ENCODE peak calls at places on chromosomes 5 and 9, in eight cellular contexts. D is GM23338, O is ovary, T is fibroblast of lung, J is foreskin fibroblast, X is lower lobe of right lung, S is lung, Y is GM12865. W is an unnamed sample.

GRCh38 chr5:36239370-36240293 is 2.1 kb downstream of the NADK2 start:
- DNase-seq in D (no peak), O (no peak), T (no peak), J (peak; percentile 3), X (no peak), S (no peak), Y (peak; percentile 7), W (peak; percentile 14)

GRCh38 chr9:137110911-137111787 is 3.4 kb downstream of the DPP7 start:
- DNase-seq in D (no peak), O (no peak), T (no peak), J (no peak), X (no peak), S (no peak), Y (no peak), W (no peak)

GRCh38 chr9:137013571-137013940 is 14.5 kb downstream of the ABCA2 start:
- DNase-seq in D (no peak), O (no peak), T (no peak), J (no peak), X (no peak), S (no peak), Y (no peak), W (no peak)

GRCh38 chr5:154058055-154059038 is 19.6 kb downstream of the MFAP3 start:
- DNase-seq in D (no peak), O (no peak), T (peak; percentile 12), J (peak; percentile 35), X (no peak), S (no peak), Y (peak; percentile 76), W (peak; percentile 23)

GRCh38 chr9:136546697-136547481 is 1.0 kb upstream of the NOTCH1 start:
- DNase-seq in D (peak; percentile 61), O (peak; percentile 78), T (peak; percentile 89), J (peak; percentile 76), X (peak; percentile 81), S (peak; percentile 73), Y (peak; percentile 69), W (no peak)

GRCh38 chr5:125269926-125270325 is 523.5 kb upstream of the ZNF608 start:
- DNase-seq in D (no peak), O (no peak), T (no peak), J (no peak), X (no peak), S (no peak), Y (no peak), W (no peak)

GRCh38 chr9:132488611-132489010 is 78.6 kb downstream of the CFAP77 start:
- DNase-seq in D (no peak), O (no peak), T (no peak), J (no peak), X (no peak), S (no peak), Y (no peak), W (no peak)

GRCh38 chr9:35798658-35799366 is 7.4 kb downstream of the NPR2 start:
- DNase-seq in D (no peak), O (no peak), T (no peak), J (peak; percentile 70), X (no peak), S (no peak), Y (peak; percentile 30), W (no peak)

GRCh38 chr9:37596504-37596903 is 4.1 kb upstream of the TOMM5 start:
- DNase-seq in D (no peak), O (no peak), T (no peak), J (peak; percentile 46), X (no peak), S (no peak), Y (no peak), W (no peak)

GRCh38 chr9:37593877-37594448 is 1.6 kb upstream of the TOMM5 start:
- DNase-seq in D (no peak), O (no peak), T (no peak), J (peak; percentile 59), X (no peak), S (no peak), Y (no peak), W (no peak)

GRCh38 chr9:37591775-37592107 is 656 bp downstream of the TOMM5 start:
- DNase-seq in D (no peak), O (no peak), T (no peak), J (no peak), X (no peak), S (no peak), Y (peak; percentile 8), W (no peak)

GRCh38 chr9:37587521-37587920 is 4.9 kb downstream of the TOMM5 start:
- DNase-seq in D (no peak), O (no peak), T (no peak), J (no peak), X (no peak), S (no peak), Y (no peak), W (no peak)

DNA sequence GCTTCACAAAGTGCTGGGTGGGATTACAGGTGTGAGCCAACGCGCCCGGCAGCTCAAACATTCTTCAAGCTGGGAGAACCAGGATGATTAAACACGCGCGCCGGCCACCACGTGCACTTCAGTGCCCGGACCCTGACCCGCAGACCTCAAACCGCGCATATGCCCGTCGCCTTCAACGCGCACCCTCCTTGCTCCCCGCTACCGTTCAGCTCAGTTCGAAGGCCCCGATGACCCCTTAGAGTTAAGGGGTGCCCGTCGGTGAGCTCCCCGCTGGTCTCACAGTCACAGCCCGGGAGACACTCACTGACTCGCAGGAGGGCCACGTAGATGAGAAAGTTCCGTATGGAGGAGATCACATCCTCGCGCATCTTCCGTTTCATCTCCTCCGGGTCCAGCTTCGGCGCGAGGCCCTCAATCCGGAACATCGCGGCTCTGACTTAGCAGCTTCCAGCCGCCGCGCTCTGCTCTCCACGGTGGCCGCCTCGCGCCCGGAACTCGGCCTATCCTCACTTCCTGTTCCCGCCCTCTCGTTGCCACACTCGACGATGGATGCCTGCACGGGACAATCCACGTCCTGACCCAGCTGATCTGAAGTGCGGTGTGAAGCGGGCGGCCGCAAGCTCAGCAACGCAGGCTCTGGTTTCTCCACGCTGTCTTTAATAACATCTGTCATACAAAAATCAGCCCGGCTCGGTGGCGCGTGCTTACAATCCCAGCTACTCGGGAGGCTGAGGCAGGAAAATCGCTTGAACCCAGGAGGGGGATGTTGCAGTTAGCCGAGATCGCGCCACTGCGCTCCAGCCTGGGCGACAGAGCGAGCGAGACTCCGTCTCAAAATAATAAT is at the start of gene TOMM5:
- DNase-seq in D (peak; percentile 93), O (peak; percentile 87), T (peak; percentile 95), J (peak; percentile 97), X (peak; percentile 94), S (peak; percentile 95), Y (peak; percentile 96), W (peak; percentile 92)
- TF ChIP-seq CTCF in D (no peak), O (no peak), T (no peak), J (no peak), X (no peak), S (no peak), Y (no peak), W (no peak)

DNA sequence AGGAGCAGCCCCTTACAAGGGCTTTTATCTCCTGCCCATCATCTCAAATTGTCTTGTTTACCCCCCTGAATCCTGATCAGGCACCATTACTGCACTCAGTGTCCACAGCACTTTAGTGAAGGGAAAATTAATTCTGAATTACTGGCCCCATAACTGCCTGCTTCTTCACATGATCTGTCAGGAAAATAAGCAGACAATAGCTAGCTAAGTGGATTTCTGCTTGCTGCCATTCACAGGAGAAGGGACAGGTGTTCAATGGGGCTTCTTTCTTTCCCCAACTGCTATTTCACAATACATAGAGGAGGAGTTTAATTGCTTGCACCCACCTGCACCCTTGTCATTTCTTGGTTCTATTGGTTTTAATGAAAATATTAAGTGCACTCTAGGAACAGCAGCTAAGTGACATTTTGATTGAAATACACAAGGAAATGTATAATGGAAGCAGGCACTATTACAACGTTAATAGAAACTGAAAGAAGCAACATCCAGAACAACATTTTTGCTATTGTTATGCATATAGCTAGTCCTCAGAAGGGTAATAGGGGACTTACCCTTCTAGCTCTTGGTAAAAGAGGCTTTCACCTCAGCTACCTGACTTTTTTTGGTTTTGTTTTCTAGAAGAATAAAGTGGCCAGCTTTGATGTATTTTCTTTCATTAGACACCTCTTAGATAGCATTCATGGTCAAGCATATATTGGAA is 599.3 kb upstream of the TLE4 start:
- DNase-seq in D (peak; percentile 70), O (no peak), T (no peak), J (no peak), X (no peak), S (no peak), Y (peak; percentile 9), W (no peak)
- H3K4me3 ChIP-seq in D (peak overlapping the region; percentile 12), O (no peak overlapping the region), T (no peak overlapping the region), J (no peak overlapping the region), X (no peak overlapping the region), S (no peak overlapping the region), Y (no peak overlapping the region), W (no peak overlapping the region)

DNA sequence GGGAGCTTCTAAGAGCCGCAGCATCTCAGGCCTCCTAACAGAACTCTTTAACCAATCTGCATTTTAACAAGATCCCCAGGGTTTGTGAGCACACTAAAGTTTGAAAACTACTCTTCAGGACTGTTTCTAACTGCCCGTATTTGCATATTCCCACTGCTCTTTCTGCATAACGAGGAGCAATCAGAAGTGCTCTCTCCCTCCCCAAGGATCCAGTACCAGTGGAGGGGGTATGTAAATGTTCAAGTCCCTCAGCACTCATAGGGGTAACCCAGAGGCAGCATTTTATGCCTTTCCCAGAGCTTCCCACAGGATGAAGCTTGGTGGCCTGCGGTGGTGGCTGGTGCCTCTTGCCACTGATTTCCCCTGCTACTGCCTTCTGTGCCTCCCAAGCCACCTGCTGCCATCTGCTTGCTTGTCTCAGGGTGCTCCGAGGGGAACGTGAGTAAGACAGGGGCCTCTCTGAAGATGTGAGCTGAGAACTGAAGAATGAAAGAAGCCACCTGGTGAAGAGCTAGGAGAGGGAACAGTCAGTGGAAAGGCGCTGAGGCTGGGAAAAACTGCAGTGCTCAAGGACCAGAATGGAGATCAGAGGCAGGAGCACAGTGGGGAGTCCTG is 30.0 kb upstream of the PPP1R2B start:
- DNase-seq in D (no peak), O (no peak), T (no peak), J (no peak), X (no peak), S (no peak), Y (no peak), W (no peak)
- TF ChIP-seq CTCF in D (no peak), O (no peak), T (no peak), J (no peak), X (no peak), S (no peak), Y (no peak), W (no peak)

GRCh38 chr9:122376791-122377190 is 6.0 kb downstream of the PTGS1 start:
- DNase-seq in D (no peak), O (no peak), T (no peak), J (no peak), X (no peak), S (no peak), Y (no peak), W (no peak)

GRCh38 chr9:122372856-122373845 is 2.3 kb downstream of the PTGS1 start:
- DNase-seq in D (peak; percentile 30), O (no peak), T (no peak), J (no peak), X (no peak), S (no peak), Y (no peak), W (no peak)

GRCh38 chr9:122371851-122372250 is 1.0 kb downstream of the PTGS1 start:
- DNase-seq in D (no peak), O (no peak), T (no peak), J (no peak), X (no peak), S (no peak), Y (no peak), W (no peak)

GRCh38 chr9:122377241-122378164 is 6.7 kb downstream of the PTGS1 start:
- DNase-seq in D (no peak), O (no peak), T (no peak), J (peak; percentile 46), X (no peak), S (no peak), Y (no peak), W (no peak)

DNA sequence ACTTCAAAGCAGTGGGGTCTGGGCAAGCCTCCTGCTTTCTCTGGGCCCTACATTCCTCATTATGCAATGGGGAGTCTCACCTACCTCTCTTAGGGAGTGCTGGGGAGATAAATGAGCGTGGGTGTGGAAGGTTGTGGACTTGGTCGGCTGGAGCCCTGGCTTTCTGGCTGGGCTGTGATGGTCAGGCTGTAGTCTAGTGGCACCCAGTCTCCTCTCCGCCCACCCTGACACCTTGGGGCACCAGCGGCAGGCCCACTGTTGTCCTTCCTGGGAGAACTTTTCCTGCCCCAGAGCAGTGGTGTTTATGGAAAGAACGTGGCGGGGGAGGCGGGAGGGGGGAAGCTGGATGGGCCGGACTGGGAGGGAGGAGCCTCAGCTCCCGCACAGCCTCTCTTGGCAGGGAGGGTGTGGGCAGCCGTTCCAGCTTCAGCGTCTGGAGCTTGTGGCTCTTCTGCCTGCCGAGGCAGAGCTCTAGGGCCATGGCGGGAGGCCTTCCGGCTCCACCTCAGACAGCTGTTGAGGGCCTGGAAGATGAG is 4.1 kb downstream of the PTGS1 start:
- DNase-seq in D (peak; percentile 52), O (peak; percentile 80), T (peak; percentile 75), J (peak; percentile 93), X (peak; percentile 62), S (no peak), Y (no peak), W (peak; percentile 34)
- H3K4me3 ChIP-seq in D (peak overlapping the region; percentile 41), O (no peak overlapping the region), T (peak overlapping the region; percentile 19), J (peak overlapping the region; percentile 30), X (no peak overlapping the region), S (no peak overlapping the region), Y (no peak overlapping the region), W (no peak overlapping the region)

W was measured in astrocyte of the spinal cord.